ENCODE peak calls at places on chromosomes 12 and 14, in ten cellular contexts. F, T, V, D, J, I, K, L, S and R are unnamed samples.

GRCh38 chr12:131233737-131234474 is 280.2 kb downstream of the ADGRD1 start:
- DNase-seq in S (no peak), F (no peak), D (no peak), K (no peak), L (no peak), J (no peak), T (no peak), I (no peak), V (no peak), R (no peak)

GRCh38 chr12:26018926-26019325 is 60.4 kb downstream of the RASSF8 start:
- DNase-seq in L (peak), D (no peak), J (no peak), I (no peak), F (no peak), T (no peak), K (no peak), V (peak), S (no peak), R (no peak)

GRCh38 chr14:24072881-24073877 is 1.8 kb downstream of the CPNE6 start:
- DNase-seq in D (no peak), T (no peak), V (no peak), I (no peak), S (no peak), F (no peak), L (no peak), K (no peak), J (no peak), R (no peak)

GRCh38 chr12:50057896-50058670 is 687 bp downstream of the ASIC1 start:
- DNase-seq in F (no peak), V (no peak), I (no peak), K (no peak), J (no peak), S (peak), T (no peak), L (no peak), D (no peak), R (no peak)

GRCh38 chr12:47145188-47145587 is 65.4 kb upstream of the AMIGO2 start:
- DNase-seq in K (no peak), V (no peak), S (no peak), J (no peak), D (no peak), T (no peak), L (no peak), F (no peak), I (no peak), R (no peak)

GRCh38 chr12:32005496-32006125 is 46.4 kb downstream of the RESF1 start:
- DNase-seq in S (peak), T (no peak), I (no peak), F (no peak), D (peak), L (no peak), V (no peak), K (no peak), J (no peak), R (peak)

GRCh38 chr14:61342486-61342885 is 21.1 kb downstream of the PRKCH start:
- DNase-seq in I (no peak), S (no peak), J (no peak), L (no peak), V (no peak), F (no peak), T (no peak), D (no peak), K (no peak), R (peak)

GRCh38 chr12:95547522-95548055 is 3.7 kb downstream of the USP44 start:
- DNase-seq in D (no peak), I (peak), L (no peak), K (peak), F (no peak), S (no peak), J (no peak), T (no peak), V (peak), R (no peak)

GRCh38 chr12:64687816-64688599 is 71.2 kb downstream of the GNS start:
- DNase-seq in S (no peak), F (no peak), L (no peak), J (peak), V (no peak), T (no peak), D (no peak), K (no peak), I (no peak), R (no peak)

GRCh38 chr14:50791201-50791600 is 39.8 kb downstream of the NIN start:
- DNase-seq in S (no peak), D (no peak), K (no peak), L (no peak), I (no peak), T (no peak), F (no peak), J (no peak), V (no peak), R (no peak)

GRCh38 chr12:94841904-94842610 is 161.4 kb downstream of the NDUFA12 start:
- DNase-seq in D (no peak), S (no peak), I (no peak), L (no peak), K (no peak), F (no peak), J (no peak), V (no peak), T (no peak), R (no peak)

GRCh38 chr14:67166450-67166853 is 22.8 kb upstream of the GARIN2 start:
- DNase-seq in L (peak), D (peak), V (peak), K (peak), T (peak), I (peak), J (no peak), S (no peak), F (peak), R (peak)

GRCh38 chr12:129258781-129259318 is 405.6 kb downstream of the GLT1D1 start:
- DNase-seq in T (no peak), F (no peak), S (no peak), D (no peak), L (no peak), I (no peak), V (no peak), J (no peak), K (no peak), R (no peak)

GRCh38 chr14:58272589-58273372 is 25.6 kb upstream of the ARID4A start:
- DNase-seq in K (peak), V (peak), J (peak), F (no peak), I (no peak), T (peak), S (no peak), L (peak), D (peak), R (peak)

GRCh38 chr14:105532111-105532623 is 5.8 kb downstream of the TMEM121 start:
- DNase-seq in I (no peak), F (no peak), T (no peak), D (no peak), S (no peak), K (no peak), V (no peak), J (no peak), L (no peak), R (no peak)

GRCh38 chr12:57539134-57539768 is 7.7 kb downstream of the DCTN2 start:
- DNase-seq in I (no peak), S (peak), F (no peak), D (no peak), J (no peak), T (no peak), K (no peak), L (no peak), V (no peak), R (no peak)

GRCh38 chr14:92783813-92784431 is 10.2 kb upstream of the GOLGA5 start:
- DNase-seq in D (peak), S (peak), V (peak), K (peak), T (peak), I (peak), J (peak), L (peak), F (peak), R (peak)

GRCh38 chr14:73467377-73467776 is 9.0 kb upstream of the NUMB start:
- DNase-seq in F (no peak), K (no peak), I (no peak), V (peak), J (no peak), L (no peak), D (no peak), T (no peak), S (peak), R (no peak)

GRCh38 chr12:96878704-96879103 is 28.4 kb upstream of the NEDD1 start:
- DNase-seq in J (no peak), T (no peak), V (peak), L (peak), S (no peak), D (no peak), I (no peak), K (no peak), F (no peak), R (no peak)

GRCh38 chr12:85672436-85672835 is 163.8 kb downstream of the RASSF9 start:
- DNase-seq in T (no peak), D (no peak), S (no peak), F (no peak), V (no peak), K (no peak), I (no peak), J (no peak), L (no peak), R (no peak)

GRCh38 chr12:85679296-85679695 is 156.9 kb downstream of the RASSF9 start:
- DNase-seq in T (no peak), D (no peak), F (no peak), L (no peak), J (no peak), K (no peak), S (no peak), V (no peak), I (no peak), R (no peak)

GRCh38 chr12:85676816-85677749 is 159.1 kb downstream of the RASSF9 start:
- DNase-seq in T (no peak), I (no peak), J (no peak), S (no peak), K (no peak), F (no peak), V (no peak), L (peak), D (no peak), R (no peak)

GRCh38 chr12:85669911-85670310 is 166.3 kb downstream of the RASSF9 start:
- DNase-seq in F (no peak), K (no peak), V (no peak), T (no peak), L (no peak), J (no peak), D (no peak), I (no peak), S (no peak), R (no peak)

DNA sequence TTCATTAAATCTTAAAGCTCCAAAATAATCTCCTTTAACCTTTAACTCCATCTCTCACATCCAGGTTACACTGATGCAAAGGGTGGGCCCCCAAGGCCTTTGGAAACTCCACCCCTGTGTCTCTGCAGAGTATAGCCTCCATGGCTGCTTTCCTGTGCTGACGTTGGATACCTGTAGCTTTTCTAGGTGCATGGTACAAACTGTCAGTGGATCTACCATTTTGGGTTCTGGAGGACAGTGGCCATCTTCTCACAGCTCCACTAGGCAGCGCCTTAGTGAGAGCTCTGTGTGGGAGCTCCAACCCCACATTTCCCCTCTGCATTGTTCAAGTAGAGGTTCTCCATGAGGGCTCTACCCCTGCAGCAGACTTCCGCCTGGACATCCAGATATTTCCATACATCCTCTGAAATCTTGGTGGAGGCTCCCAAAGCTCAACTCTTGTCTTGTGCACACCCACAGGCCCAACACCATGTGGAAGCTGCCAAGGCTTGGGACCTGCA is 162.2 kb downstream of the RASSF9 start:
- DNase-seq in T (no peak), J (no peak), K (no peak), V (no peak), L (no peak), D (no peak), F (no peak), I (no peak), S (no peak), R (no peak)
- TF ChIP-seq EZH2 in T (no peak), J (no peak), K (no peak), V (no peak), L (no peak), D (no peak), F (no peak), I (no peak), S (no peak), R (no peak)

DNA sequence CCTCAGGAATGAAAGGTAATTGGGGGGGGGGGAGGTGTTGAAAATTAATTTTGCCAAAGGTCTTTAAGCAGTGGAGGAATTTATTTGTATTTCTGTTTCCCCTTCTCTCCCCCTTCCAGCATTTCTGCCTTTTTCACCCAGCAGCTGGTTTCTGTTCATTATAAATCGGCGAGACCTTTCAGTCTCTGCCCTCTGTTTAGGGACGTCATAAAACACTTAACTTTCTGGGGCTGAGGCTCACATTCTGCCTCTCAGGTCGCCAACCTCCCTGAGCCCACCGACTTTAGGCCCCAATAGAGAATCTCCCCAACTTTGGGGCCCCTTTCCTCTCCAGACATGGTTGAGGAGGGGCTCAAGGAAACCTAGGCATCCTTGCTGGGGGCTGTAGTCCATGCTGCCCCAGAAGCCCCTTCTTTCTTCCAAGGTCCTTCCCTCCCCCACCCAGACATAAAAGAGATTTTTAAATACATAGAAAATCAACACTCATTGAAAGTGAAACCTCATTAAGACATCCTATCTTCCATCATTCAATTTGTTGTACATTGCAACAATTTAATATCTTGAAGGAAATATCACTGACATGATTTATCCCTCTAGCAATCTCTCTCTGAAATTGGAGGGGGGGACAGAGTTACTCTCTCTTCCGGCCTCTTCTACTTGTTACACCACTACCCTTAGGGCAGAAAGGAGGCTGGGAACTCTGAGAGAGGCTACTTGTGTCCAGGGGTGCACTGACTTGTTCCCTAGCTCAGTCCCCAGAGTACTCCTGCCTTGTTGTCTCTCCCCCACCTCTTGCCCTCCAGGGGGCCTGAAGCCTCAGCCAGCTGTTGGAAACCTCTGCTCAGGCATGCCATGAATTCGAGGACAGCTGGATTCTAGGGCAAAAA is 2.5 kb upstream of the HOXC6 start:
- DNase-seq in K (peak), L (no peak), T (peak), I (no peak), V (peak), F (no peak), D (no peak), J (no peak), S (no peak), R (no peak)
- TF ChIP-seq EZH2 in K (peak), L (no peak), T (no peak), I (no peak), V (no peak), F (no peak), D (no peak), J (peak), S (no peak), R (no peak)

DNA sequence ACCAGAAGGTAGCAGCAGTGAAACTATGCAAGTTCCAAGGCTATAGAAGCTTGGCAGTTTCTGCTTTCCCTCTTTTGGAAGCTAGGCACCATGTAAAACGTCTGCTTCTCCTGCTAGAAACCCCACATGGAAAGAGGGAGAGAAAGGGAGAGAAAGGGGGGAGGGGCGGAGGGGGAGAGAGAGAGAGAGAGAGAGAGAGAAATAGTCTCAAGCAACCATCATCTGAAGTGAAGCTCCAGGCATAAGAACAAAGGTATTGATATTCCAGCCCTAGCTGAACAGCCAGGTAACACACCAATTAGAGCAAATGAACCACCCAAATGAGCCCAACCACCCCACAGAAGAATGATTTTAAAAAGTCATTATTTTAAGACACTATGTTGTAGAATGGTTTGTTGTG is 8.5 kb downstream of the SLC6A15 start:
- DNase-seq in S (no peak), I (no peak), V (no peak), K (peak), D (no peak), J (no peak), T (no peak), F (no peak), L (no peak), R (no peak)
- TF ChIP-seq EZH2 in S (no peak), I (no peak), V (no peak), K (no peak), D (no peak), J (no peak), T (no peak), F (no peak), L (no peak), R (no peak)

GRCh38 chr14:100904307-100905019 is 941 bp upstream of the RTL1 start:
- DNase-seq in L (peak), K (peak), J (no peak), I (peak), T (peak), V (peak), F (no peak), S (no peak), D (peak), R (no peak)
- TF ChIP-seq EZH2 in L (no peak), K (no peak), J (no peak), I (no peak), T (no peak), V (no peak), F (no peak), S (no peak), D (no peak), R (peak)

GRCh38 chr14:37585971-37586759 is 8.9 kb downstream of the FOXA1 start:
- DNase-seq in T (no peak), K (peak), D (no peak), J (no peak), S (no peak), V (no peak), L (peak), F (no peak), I (peak), R (no peak)

GRCh38 chr14:37586783-37587428 is 8.1 kb downstream of the FOXA1 start:
- DNase-seq in V (no peak), I (no peak), K (no peak), D (no peak), T (no peak), F (no peak), J (no peak), L (peak), S (no peak), R (no peak)

GRCh38 chr14:37584211-37585100 is 10.6 kb downstream of the FOXA1 start:
- DNase-seq in L (peak), S (no peak), F (no peak), J (no peak), K (peak), T (no peak), I (no peak), D (peak), V (no peak), R (no peak)

GRCh38 chr14:37583358-37584210 is 11.5 kb downstream of the FOXA1 start:
- DNase-seq in V (no peak), F (no peak), I (peak), S (no peak), L (peak), D (peak), T (no peak), K (peak), J (peak), R (no peak)

GRCh38 chr14:37585101-37585479 is 10.0 kb downstream of the FOXA1 start:
- DNase-seq in L (peak), F (no peak), T (no peak), I (peak), D (peak), J (no peak), S (no peak), V (no peak), K (peak), R (no peak)
- TF ChIP-seq EZH2 in L (no peak), F (no peak), T (no peak), I (peak), D (peak), J (no peak), S (no peak), V (no peak), K (peak), R (peak)